ENCODE peak calls at places on chromosomes 16 and 17, in seven cellular contexts. A is transverse colon, U is GM12878, F is HepG2, I is SK-N-SH, X is stomach, E is K562. C is an unnamed sample.

GRCh38 chr17:17824780-17825614 is 11.8 kb downstream of the SREBF1 start:
- DNase-seq in A (no peak), U (no peak), F (no peak), I (no peak), X (no peak), E (peak; percentile 55), C (no peak)

GRCh38 chr17:33142703-33143299 is 150.3 kb downstream of the ASIC2 start:
- DNase-seq in A (no peak), U (no peak), F (no peak), I (no peak), X (no peak), E (peak; percentile 50), C (no peak)

GRCh38 chr17:49454050-49454449 is 39.4 kb upstream of the PHB1 start:
- DNase-seq in A (no peak), U (no peak), F (peak; percentile 95), I (no peak), X (no peak), E (no peak), C (no peak)

GRCh38 chr17:75759457-75759856 is 5.5 kb downstream of the GALK1 start:
- DNase-seq in A (no peak), U (no peak), F (no peak), I (no peak), X (peak; percentile 57), E (no peak), C (no peak)

GRCh38 chr16:65538945-65539344 is 417.1 kb upstream of the CDH11 start:
- DNase-seq in A (no peak), U (no peak), F (no peak), I (no peak), X (no peak), E (no peak), C (no peak)

GRCh38 chr17:360141-360705 is 7.6 kb upstream of the RPH3AL start:
- DNase-seq in A (no peak), U (no peak), F (no peak), I (no peak), X (no peak), E (no peak), C (no peak)

GRCh38 chr16:86740817-86741799 is 162.8 kb downstream of the FOXL1 start:
- DNase-seq in A (no peak), U (no peak), F (peak; percentile 29), I (no peak), X (no peak), E (no peak), C (no peak)

GRCh38 chr17:27218719-27219488 is 75.0 kb upstream of the WSB1 start:
- DNase-seq in A (peak; percentile 38), U (peak; percentile 77), F (no peak), I (no peak), X (no peak), E (peak; percentile 22), C (peak; percentile 55)

GRCh38 chr16:10325783-10326543 is 59.9 kb upstream of the ATF7IP2 start:
- DNase-seq in A (no peak), U (no peak), F (no peak), I (no peak), X (no peak), E (peak; percentile 59), C (no peak)

GRCh38 chr17:21452377-21453143 is 76.4 kb downstream of the KCNJ12 start:
- DNase-seq in A (peak; percentile 17), U (no peak), F (peak; percentile 13), I (no peak), X (peak; percentile 45), E (peak; percentile 29), C (no peak)

GRCh38 chr17:40542562-40543411 is 22.5 kb downstream of the CCR7 start:
- DNase-seq in A (peak; percentile 73), U (no peak), F (peak; percentile 90), I (peak; percentile 88), X (peak; percentile 49), E (no peak), C (peak; percentile 97)

GRCh38 chr17:82003411-82004381 is 19.0 kb downstream of the CENPX start:
- DNase-seq in A (peak; percentile 53), U (no peak), F (peak; percentile 92), I (no peak), X (no peak), E (no peak), C (no peak)

GRCh38 chr17:28521296-28522085 is 15.3 kb downstream of the FOXN1 start:
- DNase-seq in A (no peak), U (no peak), F (no peak), I (no peak), X (no peak), E (no peak), C (no peak)

GRCh38 chr17:13671771-13672170 is 70.0 kb upstream of the HS3ST3A1 start:
- DNase-seq in A (no peak), U (no peak), F (no peak), I (no peak), X (no peak), E (no peak), C (no peak)

GRCh38 chr17:6668219-6668618 is 16.7 kb downstream of the C17orf100 start:
- DNase-seq in A (no peak), U (no peak), F (no peak), I (no peak), X (no peak), E (no peak), C (no peak)

GRCh38 chr17:13073013-13073412 is 55.2 kb upstream of the ELAC2 start:
- DNase-seq in A (no peak), U (no peak), F (no peak), I (no peak), X (no peak), E (no peak), C (no peak)

GRCh38 chr17:71118039-71118438 is 948.7 kb downstream of the KCNJ2 start:
- DNase-seq in A (no peak), U (no peak), F (no peak), I (peak; percentile 32), X (no peak), E (no peak), C (no peak)

GRCh38 chr16:78570409-78571141 is 471.1 kb downstream of the WWOX start:
- DNase-seq in A (no peak), U (no peak), F (no peak), I (no peak), X (no peak), E (no peak), C (no peak)

GRCh38 chr16:9050102-9050830 is 41.2 kb upstream of the HAPSTR1 start:
- DNase-seq in A (no peak), U (no peak), F (peak; percentile 52), I (peak; percentile 22), X (no peak), E (peak; percentile 82), C (no peak)

GRCh38 chr16:9046667-9047055 is 44.8 kb upstream of the HAPSTR1 start:
- DNase-seq in A (no peak), U (no peak), F (no peak), I (no peak), X (no peak), E (no peak), C (no peak)

GRCh38 chr16:9049241-9049640 is 42.2 kb upstream of the HAPSTR1 start:
- DNase-seq in A (no peak), U (no peak), F (no peak), I (no peak), X (no peak), E (no peak), C (no peak)

GRCh38 chr16:9048302-9048700 is 43.1 kb upstream of the HAPSTR1 start:
- DNase-seq in A (no peak), U (no peak), F (no peak), I (no peak), X (no peak), E (no peak), C (no peak)

GRCh38 chr16:9047689-9048301 is 43.6 kb upstream of the HAPSTR1 start:
- DNase-seq in A (peak; percentile 79), U (peak; percentile 62), F (peak; percentile 97), I (no peak), X (peak; percentile 86), E (peak; percentile 95), C (peak; percentile 96)
- TF ChIP-seq POLR2AphosphoS5 in A (peak; percentile 73), U (no peak), F (no peak), I (peak; percentile 56), X (peak; percentile 71), E (no peak), C (peak; percentile 89)

GRCh38 chr17:83099570-83100181 is 20.3 kb downstream of the METRNL start:
- DNase-seq in A (peak; percentile 33), U (no peak), F (no peak), I (peak; percentile 70), X (peak; percentile 66), E (no peak), C (no peak)
- TF ChIP-seq EP300 in A (no peak), U (no peak), F (no peak), I (no peak), X (no peak), E (no peak), C (no peak)

DNA sequence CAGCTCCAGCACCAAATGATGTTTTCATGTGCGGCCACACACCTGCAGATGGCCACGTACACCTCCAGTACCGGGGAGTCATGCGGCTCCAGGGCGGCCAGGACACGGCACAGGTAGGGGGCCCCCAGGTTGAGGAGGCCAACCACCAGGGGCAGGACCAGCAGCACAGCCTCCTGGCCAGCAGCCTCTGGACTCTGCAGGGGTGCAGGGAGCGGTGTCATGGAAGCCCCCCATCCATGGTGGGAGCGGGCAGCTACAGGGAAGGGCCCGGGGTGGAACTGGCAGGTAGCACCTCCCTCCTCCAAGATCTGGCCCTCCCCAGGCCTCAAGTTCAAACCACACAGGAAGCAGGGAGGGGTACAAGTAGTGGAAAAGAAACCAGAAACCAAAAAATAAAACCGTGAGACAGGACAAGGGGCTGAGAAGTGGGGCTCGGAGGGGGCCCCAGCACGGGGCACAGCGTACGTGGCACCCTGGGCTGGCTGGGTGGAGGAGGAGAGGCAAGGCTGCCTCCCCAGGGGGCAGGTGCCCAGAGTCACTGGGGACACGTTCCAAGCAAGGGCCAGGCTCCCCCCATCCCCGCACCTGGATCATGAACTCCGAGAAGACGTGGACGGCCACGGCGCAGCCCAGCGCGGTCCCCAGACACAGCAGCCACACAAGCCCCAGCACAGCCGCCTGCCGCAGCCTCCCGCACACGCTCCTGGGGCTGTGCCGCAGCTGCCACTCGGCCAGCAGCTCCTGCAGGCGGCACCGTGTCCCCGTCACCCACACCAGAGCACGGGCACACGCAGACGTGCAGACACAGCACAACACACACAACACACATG is 7.4 kb downstream of the TMC6 start:
- DNase-seq in A (peak; percentile 60), U (no peak), F (no peak), I (no peak), X (no peak), E (no peak), C (no peak)
- TF ChIP-seq POLR2AphosphoS5 in A (no peak), U (no peak), F (no peak), I (no peak), X (no peak), E (no peak), C (no peak)

DNA sequence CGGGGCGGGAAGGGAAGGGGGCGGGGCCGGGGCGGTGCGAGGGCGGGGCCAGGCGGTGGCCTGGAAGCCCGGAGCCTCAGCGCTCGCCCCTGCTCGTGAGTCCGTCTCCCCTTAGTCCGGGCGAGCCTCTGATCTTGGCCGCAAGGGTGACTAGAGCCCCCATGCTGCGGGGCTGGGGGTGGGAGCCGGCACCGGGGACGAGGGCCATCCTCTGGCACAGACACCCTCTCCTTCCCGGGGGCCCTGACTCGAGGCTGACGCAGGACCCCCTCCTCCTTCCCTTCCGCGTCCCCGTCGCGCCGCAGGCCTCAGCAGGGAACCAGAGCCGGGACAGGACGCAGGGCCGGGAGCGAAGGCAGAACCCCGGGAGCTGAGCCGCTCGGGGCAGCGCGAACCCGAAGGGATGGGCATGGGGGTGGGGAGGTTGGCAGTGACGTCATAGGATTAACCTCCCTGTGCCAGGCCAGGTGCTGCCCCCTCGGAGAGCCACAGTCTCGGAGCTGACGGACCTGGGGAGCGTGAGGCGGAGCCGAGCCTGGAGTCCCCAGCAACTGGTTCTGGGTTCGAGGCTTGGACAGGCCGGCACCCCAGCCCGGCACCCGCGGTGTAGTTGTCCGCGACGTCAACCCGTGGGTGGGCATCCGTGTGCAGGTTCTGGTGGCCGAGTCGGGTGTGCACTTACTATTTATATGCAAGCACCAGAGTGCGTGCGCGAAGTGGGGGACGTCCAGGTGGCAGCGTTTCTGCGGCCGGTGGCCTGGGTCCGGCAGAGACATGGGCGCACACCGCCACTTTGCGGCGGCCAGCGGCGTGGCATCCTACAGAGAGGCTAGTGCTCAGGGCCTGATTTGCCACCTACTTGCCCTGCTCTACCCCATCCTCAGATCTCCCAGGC is 501 bp upstream of the PLCD3 start:
- DNase-seq in A (peak; percentile 89), U (no peak), F (peak; percentile 66), I (peak; percentile 95), X (peak; percentile 89), E (peak; percentile 82), C (peak; percentile 97)
- TF ChIP-seq EP300 in A (no peak), U (no peak), F (peak; percentile 27), I (no peak), X (no peak), E (no peak), C (no peak)

C was measured in esophagus muscularis mucosa.